ENCODE peak calls at places on chromosomes 3 and 15, in six cellular contexts. E, T, V, S, I and G are unnamed samples.

GRCh38 chr3:131007256-131007655 is 19.4 kb downstream of the ASTE1 start:
- DNase-seq in S (no peak), E (no peak), V (no peak), T (no peak), I (no peak), G (no peak)

GRCh38 chr3:11212301-11212613 is 58.0 kb downstream of the HRH1 start:
- DNase-seq in V (no peak), S (no peak), T (peak; percentile 63), I (no peak), E (no peak), G (no peak)

GRCh38 chr3:69913422-69913821 is 86.1 kb upstream of the SAMMSON start:
- DNase-seq in V (no peak), E (no peak), T (no peak), S (no peak), I (no peak), G (no peak)

GRCh38 chr3:173410836-173411235 is 13.3 kb downstream of the NLGN1 start:
- DNase-seq in T (no peak), I (no peak), V (peak; percentile 73), E (no peak), S (no peak), G (peak; percentile 66)

GRCh38 chr15:29242466-29243242 is 27.0 kb downstream of the NSMCE3 start:
- DNase-seq in E (no peak), I (no peak), T (no peak), V (peak; percentile 37), S (no peak), G (peak; percentile 58)

GRCh38 chr15:73870700-73871408 is 2.5 kb upstream of the TBC1D21 start:
- DNase-seq in I (no peak), T (no peak), S (no peak), E (no peak), V (no peak), G (no peak)

GRCh38 chr15:31263751-31264533 is 62.7 kb upstream of the KLF13 start:
- DNase-seq in E (peak; percentile 58), V (peak; percentile 61), T (no peak), I (no peak), S (no peak), G (peak; percentile 76)

GRCh38 chr3:192892981-192893827 is 24.5 kb downstream of the MB21D2 start:
- DNase-seq in E (peak; percentile 51), V (peak; percentile 49), T (peak; percentile 48), I (no peak), S (peak; percentile 23), G (peak; percentile 49)

GRCh38 chr3:124878561-124879394 is 8.4 kb downstream of the ITGB5 start:
- DNase-seq in I (no peak), S (no peak), E (no peak), T (peak; percentile 90), V (no peak), G (peak; percentile 59)

GRCh38 chr3:119323401-119324107 is 29.4 kb downstream of the ARHGAP31 start:
- DNase-seq in I (no peak), S (no peak), T (peak; percentile 50), E (peak; percentile 58), V (no peak), G (no peak)

GRCh38 chr3:125462722-125463299 is 57.2 kb downstream of the SNX4 start:
- DNase-seq in E (no peak), I (no peak), S (no peak), V (no peak), T (no peak), G (no peak)

GRCh38 chr3:71784914-71785593 is at the start of gene PROK2:
- DNase-seq in S (peak; percentile 55), T (no peak), V (no peak), E (no peak), I (peak; percentile 25), G (no peak)

GRCh38 chr3:189298469-189299375 is 127.0 kb downstream of the TPRG1 start:
- DNase-seq in V (no peak), T (peak; percentile 89), S (no peak), I (no peak), E (no peak), G (no peak)

GRCh38 chr3:56954125-56954524 is 106.3 kb upstream of the SPATA12 start:
- DNase-seq in I (no peak), T (no peak), S (no peak), V (no peak), E (no peak), G (no peak)

GRCh38 chr3:143078883-143079282 is 40.7 kb upstream of the CHST2 start:
- DNase-seq in V (no peak), I (no peak), T (peak; percentile 49), E (no peak), S (no peak), G (no peak)

GRCh38 chr15:57444877-57445513 is 68.7 kb downstream of the CGNL1 start:
- DNase-seq in I (no peak), T (peak; percentile 13), E (no peak), S (no peak), V (no peak), G (no peak)

GRCh38 chr3:131193671-131194291 is 167.1 kb downstream of the NEK11 start:
- DNase-seq in T (no peak), E (no peak), V (no peak), S (peak; percentile 16), I (no peak), G (no peak)

GRCh38 chr3:134075568-134075825 is 45.8 kb upstream of the SLCO2A1 start:
- DNase-seq in E (no peak), I (no peak), T (no peak), V (no peak), S (no peak), G (no peak)

GRCh38 chr15:43625086-43625485 is 6.5 kb upstream of the STRC start:
- DNase-seq in I (no peak), S (no peak), T (no peak), E (no peak), V (no peak), G (no peak)

GRCh38 chr3:55634345-55634744 is 147.2 kb upstream of the WNT5A start:
- DNase-seq in V (no peak), T (no peak), I (no peak), S (no peak), E (no peak), G (no peak)

GRCh38 chr3:141331370-141332318 is 36.7 kb upstream of the ZBTB38 start:
- DNase-seq in E (no peak), S (peak; percentile 22), T (peak; percentile 81), I (no peak), V (no peak), G (no peak)

GRCh38 chr15:23567921-23568320 is 2.4 kb downstream of the MKRN3 start:
- DNase-seq in E (no peak), V (peak; percentile 90), T (no peak), I (no peak), S (no peak), G (peak; percentile 87)

GRCh38 chr3:187777331-187778046 is 32.2 kb upstream of the BCL6 start:
- DNase-seq in V (peak; percentile 40), E (no peak), S (no peak), T (peak; percentile 90), I (no peak), G (peak; percentile 68)

GRCh38 chr15:89469331-89470107 is 26.9 kb downstream of the RHCG start:
- DNase-seq in I (no peak), V (no peak), T (no peak), S (no peak), E (no peak), G (no peak)

GRCh38 chr15:38795471-38796245 is 231.0 kb upstream of the RASGRP1 start:
- DNase-seq in I (no peak), V (no peak), S (no peak), T (no peak), E (no peak), G (no peak)

GRCh38 chr15:59290311-59291213 is 82.1 kb downstream of the MYO1E start:
- DNase-seq in T (no peak), E (no peak), I (no peak), S (no peak), V (peak; percentile 87), G (peak; percentile 76)

GRCh38 chr3:194658477-194659242 is 13.3 kb downstream of the LSG1 start:
- DNase-seq in T (no peak), I (no peak), V (no peak), E (no peak), S (no peak), G (no peak)

GRCh38 chr15:84752195-84752594 is 3.8 kb downstream of the ZNF592 start:
- DNase-seq in S (no peak), E (no peak), V (no peak), I (no peak), T (no peak), G (no peak)

GRCh38 chr3:156664285-156665178 is 9.9 kb upstream of the TIPARP start:
- DNase-seq in E (no peak), I (no peak), S (no peak), V (no peak), T (no peak), G (no peak)

GRCh38 chr3:59334585-59334984 is 284.8 kb upstream of the CFAP20DC start:
- DNase-seq in E (no peak), S (no peak), T (no peak), I (no peak), V (no peak), G (no peak)

GRCh38 chr3:169008772-169009358 is 654.6 kb downstream of the MECOM start:
- DNase-seq in V (no peak), S (no peak), T (no peak), I (no peak), E (no peak), G (no peak)

GRCh38 chr3:126307591-126308393 is 49.4 kb downstream of the KLF15 start:
- DNase-seq in S (no peak), E (no peak), I (no peak), T (no peak), V (no peak), G (no peak)

GRCh38 chr15:28004143-28005003 is 94.7 kb downstream of the OCA2 start:
- DNase-seq in T (no peak), E (no peak), S (no peak), V (no peak), I (no peak), G (no peak)

GRCh38 chr3:160169139-160169830 is 55.9 kb upstream of the C3orf80 start:
- DNase-seq in S (no peak), T (peak; percentile 68), V (no peak), E (no peak), I (no peak), G (no peak)

GRCh38 chr3:168094580-168094876 is 1.2 kb downstream of the GOLIM4 start:
- DNase-seq in T (no peak), E (no peak), I (no peak), S (no peak), V (no peak), G (no peak)

GRCh38 chr3:179971280-179971679 is 65.5 kb downstream of the PEX5L start:
- DNase-seq in V (peak; percentile 83), E (no peak), S (no peak), I (no peak), T (peak; percentile 43), G (peak; percentile 49)

GRCh38 chr3:76222115-76222652 is 436.8 kb upstream of the ZNF717 start:
- DNase-seq in T (peak; percentile 78), S (no peak), V (no peak), I (no peak), E (no peak), G (no peak)

GRCh38 chr3:39011191-39011736 is 40.5 kb downstream of the SCN11A start:
- DNase-seq in S (no peak), I (no peak), E (no peak), V (no peak), T (no peak), G (peak; percentile 7)

GRCh38 chr15:22903961-22904534 is 65.6 kb downstream of the NIPA2 start:
- DNase-seq in T (no peak), V (no peak), I (no peak), E (no peak), S (no peak), G (no peak)